ENCODE peak calls at places on chromosome 15, in nine cellular contexts. C is heart left ventricle; R is AG08395; T is DND-41; U is stimulated activated CD4-positive, alpha-beta T cell treated with anti-CD3 and anti-CD28 coated beads, Interleukin-15, amount 100 ng/mL, for 1 hour; Y is germinal center; P is NCI-H2081; S is OCI-LY7; I is IMR-90. N is an unnamed sample.
A peak's percentile ranks its signal among the peaks of the same experiment; 100 is the strongest.

GRCh38 chr15:35907507-35907906 is 361.5 kb upstream of the DPH6 start:
- DNase-seq in I (peak; percentile 23), P (no peak), T (no peak), C (no peak), S (no peak), R (no peak), U (no peak), Y (no peak), N (no peak)

GRCh38 chr15:40106203-40107161 is 2.2 kb downstream of the BMF start:
- DNase-seq in I (peak; percentile 49), S (peak; percentile 67), C (peak; percentile 69), R (peak; percentile 50), T (no peak), Y (peak; percentile 72), U (no peak), P (no peak), N (no peak)

GRCh38 chr15:75648156-75649000 is 666 bp downstream of the SNX33 start:
- DNase-seq in P (no peak), T (no peak), U (no peak), I (no peak), R (peak; percentile 42), C (peak; percentile 70), Y (no peak), S (no peak), N (no peak)

GRCh38 chr15:87492321-87492720 is 764.2 kb downstream of the NTRK3 start:
- DNase-seq in P (no peak), R (no peak), I (no peak), U (no peak), T (no peak), C (no peak), S (no peak), Y (no peak), N (no peak)

GRCh38 chr15:61974759-61975158 is 85.5 kb downstream of the VPS13C start:
- DNase-seq in Y (no peak), T (no peak), C (no peak), S (no peak), R (no peak), I (peak; percentile 50), P (peak; percentile 74), U (no peak), N (no peak)

GRCh38 chr15:101637038-101637437 is 15.1 kb downstream of the TM2D3 start:
- DNase-seq in T (no peak), Y (no peak), P (no peak), I (no peak), U (no peak), R (no peak), C (no peak), S (no peak), N (no peak)

GRCh38 chr15:78127882-78128281 is 3.4 kb downstream of the CIB2 start:
- DNase-seq in T (no peak), I (no peak), Y (no peak), C (no peak), U (no peak), S (no peak), P (no peak), R (no peak), N (no peak)

GRCh38 chr15:69812881-69813280 is 284.8 kb downstream of the TLE3 start:
- DNase-seq in S (peak; percentile 32), U (no peak), Y (no peak), I (no peak), C (no peak), P (no peak), R (no peak), T (no peak), N (no peak)

GRCh38 chr15:93059442-93059841 is 29.6 kb downstream of the RGMA start:
- DNase-seq in S (no peak), I (no peak), R (no peak), P (no peak), C (no peak), T (no peak), U (no peak), Y (no peak), N (no peak)

GRCh38 chr15:39786444-39787056 is 3.9 kb upstream of the FSIP1 start:
- DNase-seq in U (no peak), S (peak; percentile 63), R (peak; percentile 59), C (no peak), I (peak; percentile 75), P (peak; percentile 63), Y (peak; percentile 29), T (no peak), N (no peak)

N was measured in activated gamma-delta T cell.